ENCODE peak calls at places on chromosomes 1 and 21, in six cellular contexts. One of them, this sample, is unnamed.

GRCh38 chr1:46520063-46520911 is 30.7 kb downstream of the DMBX1 start:
- DNase-seq in A549: peak
- DNase-seq in DND-41: no peak
- DNase-seq in mesendoderm: peak
- DNase-seq in CD8-positive, alpha-beta memory T cell: no peak
- DNase-seq in PC-9: peak
- DNase-seq in this sample: no peak

GRCh38 chr1:43466403-43466802 is 12.7 kb upstream of the HYI start:
- DNase-seq in A549: no peak
- DNase-seq in PC-9: no peak
- DNase-seq in DND-41: peak
- DNase-seq in CD8-positive, alpha-beta memory T cell: no peak
- DNase-seq in mesendoderm: no peak
- DNase-seq in this sample: no peak

GRCh38 chr21:16913010-16913409 is 599.8 kb upstream of the CXADR start:
- DNase-seq in A549: peak
- DNase-seq in PC-9: no peak
- DNase-seq in CD8-positive, alpha-beta memory T cell: no peak
- DNase-seq in mesendoderm: peak
- DNase-seq in DND-41: no peak
- DNase-seq in this sample: no peak

GRCh38 chr1:21669033-21669286 is 197 bp downstream of the RAP1GAP start:
- DNase-seq in mesendoderm: no peak
- DNase-seq in A549: no peak
- DNase-seq in DND-41: no peak
- DNase-seq in CD8-positive, alpha-beta memory T cell: no peak
- DNase-seq in PC-9: no peak
- DNase-seq in this sample: no peak

GRCh38 chr1:95509989-95510388 is 276.0 kb downstream of the RWDD3 start:
- DNase-seq in CD8-positive, alpha-beta memory T cell: no peak
- DNase-seq in PC-9: no peak
- DNase-seq in mesendoderm: peak
- DNase-seq in A549: no peak
- DNase-seq in DND-41: no peak
- DNase-seq in this sample: no peak

GRCh38 chr1:6991271-6991670 is 206.0 kb downstream of the CAMTA1 start:
- DNase-seq in DND-41: no peak
- DNase-seq in mesendoderm: no peak
- DNase-seq in CD8-positive, alpha-beta memory T cell: no peak
- DNase-seq in A549: peak
- DNase-seq in PC-9: no peak
- DNase-seq in this sample: no peak

GRCh38 chr1:160607051-160608032 is 28.0 kb upstream of the CD84 start:
- DNase-seq in CD8-positive, alpha-beta memory T cell: peak
- DNase-seq in DND-41: peak
- DNase-seq in A549: peak
- DNase-seq in mesendoderm: peak
- DNase-seq in PC-9: peak
- DNase-seq in this sample: peak

GRCh38 chr1:195733826-195734225 is 874.4 kb downstream of the KCNT2 start:
- DNase-seq in mesendoderm: peak
- DNase-seq in CD8-positive, alpha-beta memory T cell: no peak
- DNase-seq in PC-9: no peak
- DNase-seq in A549: peak
- DNase-seq in DND-41: no peak
- DNase-seq in this sample: no peak

GRCh38 chr1:230772457-230773395 is 25.5 kb downstream of the CAPN9 start:
- DNase-seq in A549: peak
- DNase-seq in PC-9: peak
- DNase-seq in DND-41: no peak
- DNase-seq in CD8-positive, alpha-beta memory T cell: no peak
- DNase-seq in mesendoderm: peak
- DNase-seq in this sample: no peak

GRCh38 chr21:42677339-42678117 is 24.1 kb downstream of the PDE9A start:
- DNase-seq in A549: no peak
- DNase-seq in PC-9: no peak
- DNase-seq in mesendoderm: no peak
- DNase-seq in DND-41: peak
- DNase-seq in CD8-positive, alpha-beta memory T cell: no peak
- DNase-seq in this sample: no peak

GRCh38 chr1:84291882-84292655 is 9.4 kb upstream of the SAMD13 start:
- DNase-seq in mesendoderm: no peak
- DNase-seq in DND-41: no peak
- DNase-seq in A549: no peak
- DNase-seq in CD8-positive, alpha-beta memory T cell: no peak
- DNase-seq in PC-9: no peak
- DNase-seq in this sample: no peak

GRCh38 chr1:224427346-224427745 is 7.3 kb downstream of the WDR26 start:
- DNase-seq in DND-41: no peak
- DNase-seq in mesendoderm: no peak
- DNase-seq in PC-9: no peak
- DNase-seq in CD8-positive, alpha-beta memory T cell: no peak
- DNase-seq in A549: no peak
- DNase-seq in this sample: no peak

GRCh38 chr1:152969036-152969435 is 1.4 kb upstream of the SPRR4 start:
- DNase-seq in CD8-positive, alpha-beta memory T cell: no peak
- DNase-seq in PC-9: no peak
- DNase-seq in A549: no peak
- DNase-seq in mesendoderm: no peak
- DNase-seq in DND-41: no peak
- DNase-seq in this sample: no peak

GRCh38 chr1:180911640-180912161 is 996 bp upstream of the KIAA1614 start:
- DNase-seq in CD8-positive, alpha-beta memory T cell: no peak
- DNase-seq in A549: no peak
- DNase-seq in mesendoderm: peak
- DNase-seq in PC-9: no peak
- DNase-seq in DND-41: no peak
- DNase-seq in this sample: no peak

GRCh38 chr1:53543130-53543770 is 84.1 kb downstream of the DMRTB1 start:
- DNase-seq in A549: no peak
- DNase-seq in mesendoderm: no peak
- DNase-seq in PC-9: no peak
- DNase-seq in CD8-positive, alpha-beta memory T cell: no peak
- DNase-seq in DND-41: no peak
- DNase-seq in this sample: no peak

GRCh38 chr1:25347556-25347955 is 9.4 kb downstream of the TMEM50A start:
- DNase-seq in A549: no peak
- DNase-seq in CD8-positive, alpha-beta memory T cell: no peak
- DNase-seq in mesendoderm: no peak
- DNase-seq in DND-41: no peak
- DNase-seq in PC-9: no peak
- DNase-seq in this sample: no peak

GRCh38 chr21:43290529-43291346 is 121.9 kb downstream of the CRYAA start:
- DNase-seq in A549: no peak
- DNase-seq in DND-41: peak
- DNase-seq in PC-9: no peak
- DNase-seq in mesendoderm: no peak
- DNase-seq in CD8-positive, alpha-beta memory T cell: no peak
- DNase-seq in this sample: no peak

GRCh38 chr1:93588206-93588605 is 93.4 kb downstream of the BCAR3 start:
- DNase-seq in CD8-positive, alpha-beta memory T cell: no peak
- DNase-seq in mesendoderm: no peak
- DNase-seq in A549: no peak
- DNase-seq in PC-9: no peak
- DNase-seq in DND-41: no peak
- DNase-seq in this sample: no peak

GRCh38 chr1:9746211-9746610 is 77.6 kb downstream of the CLSTN1 start:
- DNase-seq in PC-9: no peak
- DNase-seq in CD8-positive, alpha-beta memory T cell: no peak
- DNase-seq in mesendoderm: no peak
- DNase-seq in A549: no peak
- DNase-seq in DND-41: no peak
- DNase-seq in this sample: no peak

GRCh38 chr1:238241607-238242006 is 350.9 kb upstream of the ZP4 start:
- DNase-seq in CD8-positive, alpha-beta memory T cell: no peak
- DNase-seq in mesendoderm: no peak
- DNase-seq in DND-41: no peak
- DNase-seq in A549: no peak
- DNase-seq in PC-9: no peak
- DNase-seq in this sample: no peak

GRCh38 chr1:162022626-162023025 is 1.0 kb downstream of the OLFML2B start:
- DNase-seq in DND-41: no peak
- DNase-seq in mesendoderm: no peak
- DNase-seq in CD8-positive, alpha-beta memory T cell: no peak
- DNase-seq in A549: no peak
- DNase-seq in PC-9: no peak
- DNase-seq in this sample: no peak
- H3K4me3 ChIP-seq in DND-41: no peak
- H3K4me3 ChIP-seq in mesendoderm: no peak
- H3K4me3 ChIP-seq in CD8-positive, alpha-beta memory T cell: no peak
- H3K4me3 ChIP-seq in A549: no peak
- H3K4me3 ChIP-seq in PC-9: no peak
- H3K4me3 ChIP-seq in this sample: no peak

DNA sequence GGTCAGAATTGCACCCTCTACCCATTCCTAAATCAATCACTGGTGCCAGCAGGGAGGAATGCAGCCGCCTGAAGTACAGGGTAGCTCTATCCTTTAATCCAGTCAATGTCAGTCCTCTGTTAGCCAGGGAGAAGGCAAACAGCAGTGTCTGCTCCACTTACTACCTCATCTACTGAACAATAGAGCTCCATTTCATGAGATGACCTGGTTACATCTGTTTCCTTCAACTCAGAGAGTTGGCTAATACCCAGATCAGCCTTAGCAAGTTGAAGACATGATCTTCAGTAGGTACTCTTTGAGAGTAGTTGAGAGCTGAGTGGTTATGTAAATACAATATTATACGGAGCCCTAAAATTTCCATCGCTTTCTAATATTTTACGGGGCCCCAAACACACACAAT is 46.1 kb upstream of the CD34 start:
- DNase-seq in A549: no peak
- DNase-seq in DND-41: no peak
- DNase-seq in PC-9: no peak
- DNase-seq in CD8-positive, alpha-beta memory T cell: no peak
- DNase-seq in mesendoderm: no peak
- DNase-seq in this sample: no peak
- H3K27ac ChIP-seq in A549: no peak
- H3K27ac ChIP-seq in DND-41: no peak
- H3K27ac ChIP-seq in PC-9: no peak
- H3K27ac ChIP-seq in CD8-positive, alpha-beta memory T cell: no peak
- H3K27ac ChIP-seq in mesendoderm: no peak
- H3K27ac ChIP-seq in this sample: no peak

GRCh38 chr1:1065265-1065939 is 8.7 kb downstream of the RNF223 start:
- DNase-seq in CD8-positive, alpha-beta memory T cell: no peak
- DNase-seq in A549: no peak
- DNase-seq in DND-41: no peak
- DNase-seq in mesendoderm: no peak
- DNase-seq in PC-9: no peak
- DNase-seq in this sample: no peak

GRCh38 chr1:1063261-1063944 is 10.7 kb downstream of the RNF223 start:
- DNase-seq in PC-9: no peak
- DNase-seq in DND-41: no peak
- DNase-seq in CD8-positive, alpha-beta memory T cell: no peak
- DNase-seq in A549: no peak
- DNase-seq in mesendoderm: no peak
- DNase-seq in this sample: no peak

GRCh38 chr1:1062364-1063163 is 11.5 kb downstream of the RNF223 start:
- DNase-seq in DND-41: no peak
- DNase-seq in CD8-positive, alpha-beta memory T cell: no peak
- DNase-seq in mesendoderm: no peak
- DNase-seq in PC-9: no peak
- DNase-seq in A549: no peak
- DNase-seq in this sample: no peak

GRCh38 chr1:1061682-1062363 is 12.3 kb downstream of the RNF223 start:
- DNase-seq in CD8-positive, alpha-beta memory T cell: no peak
- DNase-seq in A549: no peak
- DNase-seq in mesendoderm: peak
- DNase-seq in PC-9: no peak
- DNase-seq in DND-41: no peak
- DNase-seq in this sample: no peak

GRCh38 chr1:1063945-1064831 is 9.9 kb downstream of the RNF223 start:
- DNase-seq in PC-9: peak
- DNase-seq in A549: peak
- DNase-seq in mesendoderm: peak
- DNase-seq in CD8-positive, alpha-beta memory T cell: peak
- DNase-seq in DND-41: peak
- DNase-seq in this sample: peak
- H3K4me3 ChIP-seq in PC-9: peak
- H3K4me3 ChIP-seq in A549: peak
- H3K4me3 ChIP-seq in mesendoderm: no peak
- H3K4me3 ChIP-seq in CD8-positive, alpha-beta memory T cell: no peak
- H3K4me3 ChIP-seq in DND-41: no peak
- H3K4me3 ChIP-seq in this sample: peak

GRCh38 chr1:41738010-41738409 is 180.7 kb downstream of the HIVEP3 start:
- DNase-seq in CD8-positive, alpha-beta memory T cell: no peak
- DNase-seq in PC-9: no peak
- DNase-seq in mesendoderm: no peak
- DNase-seq in DND-41: no peak
- DNase-seq in A549: no peak
- DNase-seq in this sample: no peak

GRCh38 chr1:41738475-41738874 is 180.2 kb downstream of the HIVEP3 start:
- DNase-seq in DND-41: no peak
- DNase-seq in CD8-positive, alpha-beta memory T cell: no peak
- DNase-seq in mesendoderm: no peak
- DNase-seq in PC-9: no peak
- DNase-seq in A549: no peak
- DNase-seq in this sample: no peak

GRCh38 chr1:41740630-41741239 is 178.0 kb downstream of the HIVEP3 start:
- DNase-seq in CD8-positive, alpha-beta memory T cell: no peak
- DNase-seq in DND-41: no peak
- DNase-seq in A549: no peak
- DNase-seq in mesendoderm: no peak
- DNase-seq in PC-9: no peak
- DNase-seq in this sample: no peak

GRCh38 chr1:41740058-41740457 is 178.7 kb downstream of the HIVEP3 start:
- DNase-seq in DND-41: no peak
- DNase-seq in mesendoderm: no peak
- DNase-seq in PC-9: no peak
- DNase-seq in CD8-positive, alpha-beta memory T cell: no peak
- DNase-seq in A549: no peak
- DNase-seq in this sample: no peak

DNA sequence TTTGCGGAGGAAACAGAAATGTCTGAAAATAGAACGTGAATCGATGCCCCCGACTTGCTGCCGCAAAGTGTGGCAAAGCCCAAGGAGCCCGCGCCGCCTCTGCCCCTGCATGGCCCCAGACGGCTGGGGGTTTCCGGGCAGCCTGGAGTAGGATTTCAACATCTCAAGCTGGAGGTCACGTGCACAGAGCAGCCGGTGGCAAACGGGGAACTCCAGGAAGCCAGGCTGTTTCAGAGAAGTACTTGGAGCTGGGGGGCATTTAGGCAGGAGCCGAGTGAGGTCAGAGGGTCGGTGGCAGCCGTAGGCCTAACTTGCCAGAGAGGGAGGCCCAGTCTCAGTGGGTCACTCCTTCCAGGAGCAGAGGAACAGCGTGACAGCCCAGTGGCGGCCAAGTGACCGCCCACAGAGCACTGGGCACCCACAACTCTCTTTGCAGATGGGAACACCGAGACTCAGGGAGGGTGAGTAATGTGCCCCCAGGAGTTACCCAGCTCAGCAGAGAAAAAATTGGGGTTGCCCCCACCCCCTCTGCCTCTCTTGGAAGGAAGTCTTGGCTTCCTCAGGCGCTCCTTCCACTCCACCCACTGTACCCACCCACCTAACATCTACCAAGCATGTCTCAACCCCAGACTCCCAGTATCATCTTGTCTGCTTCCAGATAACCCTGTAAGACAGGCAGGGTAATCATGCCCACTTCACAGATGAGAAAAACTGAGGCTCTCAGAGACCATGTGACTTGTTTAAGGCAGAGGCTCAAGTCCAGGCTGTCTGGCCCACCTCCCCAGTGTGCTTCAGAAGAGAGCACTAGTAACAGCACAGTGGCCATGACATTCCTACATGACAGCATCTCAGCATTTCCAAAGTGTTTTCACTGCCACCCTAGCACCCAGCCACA is 179.4 kb downstream of the HIVEP3 start:
- DNase-seq in mesendoderm: no peak
- DNase-seq in DND-41: no peak
- DNase-seq in CD8-positive, alpha-beta memory T cell: peak
- DNase-seq in A549: no peak
- DNase-seq in PC-9: no peak
- DNase-seq in this sample: peak
- H3K27ac ChIP-seq in mesendoderm: no peak
- H3K27ac ChIP-seq in DND-41: peak
- H3K27ac ChIP-seq in CD8-positive, alpha-beta memory T cell: no peak
- H3K27ac ChIP-seq in A549: no peak
- H3K27ac ChIP-seq in PC-9: no peak
- H3K27ac ChIP-seq in this sample: no peak

This sample was measured in CD8-positive, alpha-beta T cell.